ENCODE peak calls at places on chromosomes 4 and X, in five cellular contexts. One of them, this sample, is unnamed.

GRCh38 chr4:116880625-116881024 is 204.8 kb downstream of the TRAM1L1 start:
- DNase-seq in neuronal stem cell: no peak
- DNase-seq in trophoblast cell: no peak
- DNase-seq in IMR-90: no peak
- DNase-seq in H9: no peak
- DNase-seq in this sample: no peak

GRCh38 chr4:169398294-169398693 is 127.5 kb upstream of the SH3RF1 start:
- DNase-seq in neuronal stem cell: no peak
- DNase-seq in trophoblast cell: no peak
- DNase-seq in IMR-90: peak; percentile 76
- DNase-seq in H9: no peak
- DNase-seq in this sample: peak; percentile 87

GRCh38 chr4:123043013-123043412 is 120.6 kb upstream of the NUDT6 start:
- DNase-seq in neuronal stem cell: no peak
- DNase-seq in trophoblast cell: no peak
- DNase-seq in IMR-90: no peak
- DNase-seq in H9: no peak
- DNase-seq in this sample: peak; percentile 18

GRCh38 chr4:187603093-187603395 is 392.5 kb upstream of the ZFP42 start:
- DNase-seq in neuronal stem cell: no peak
- DNase-seq in trophoblast cell: no peak
- DNase-seq in IMR-90: peak; percentile 83
- DNase-seq in H9: no peak
- DNase-seq in this sample: peak; percentile 89

GRCh38 chr4:112423591-112423990 is 92.4 kb downstream of the NEUROG2 start:
- DNase-seq in neuronal stem cell: no peak
- DNase-seq in trophoblast cell: no peak
- DNase-seq in IMR-90: peak; percentile 36
- DNase-seq in H9: no peak
- DNase-seq in this sample: no peak

GRCh38 chrX:53440631-53441517 is 6.7 kb upstream of the HSD17B10 start:
- DNase-seq in neuronal stem cell: no peak
- DNase-seq in trophoblast cell: no peak
- DNase-seq in IMR-90: peak; percentile 34
- DNase-seq in H9: peak; percentile 36
- DNase-seq in this sample: peak; percentile 69

GRCh38 chr4:170134821-170135220 is 45.1 kb upstream of the AADAT start:
- DNase-seq in neuronal stem cell: no peak
- DNase-seq in trophoblast cell: no peak
- DNase-seq in IMR-90: no peak
- DNase-seq in H9: no peak
- DNase-seq in this sample: no peak

GRCh38 chr4:119517361-119518229 is 111.0 kb downstream of the PDE5A start:
- DNase-seq in neuronal stem cell: no peak
- DNase-seq in trophoblast cell: peak; percentile 71
- DNase-seq in IMR-90: peak; percentile 91
- DNase-seq in H9: no peak
- DNase-seq in this sample: peak; percentile 77

GRCh38 chrX:130028196-130028595 is 45.8 kb downstream of the BCORL1 start:
- DNase-seq in neuronal stem cell: no peak
- DNase-seq in trophoblast cell: peak; percentile 16
- DNase-seq in IMR-90: peak; percentile 39
- DNase-seq in H9: no peak
- DNase-seq in this sample: peak; percentile 29

GRCh38 chrX:64202808-64203320 is 2.6 kb downstream of the AMER1 start:
- DNase-seq in neuronal stem cell: no peak
- DNase-seq in trophoblast cell: no peak
- DNase-seq in IMR-90: peak; percentile 16
- DNase-seq in H9: no peak
- DNase-seq in this sample: no peak

GRCh38 chrX:104113237-104113965 is 1.1 kb downstream of the ZCCHC18 start:
- DNase-seq in neuronal stem cell: peak; percentile 37
- DNase-seq in trophoblast cell: no peak
- DNase-seq in IMR-90: peak; percentile 53
- DNase-seq in H9: peak; percentile 75
- DNase-seq in this sample: peak; percentile 66

GRCh38 chr4:102543030-102543505 is 41.9 kb downstream of the NFKB1 start:
- DNase-seq in neuronal stem cell: no peak
- DNase-seq in trophoblast cell: no peak
- DNase-seq in IMR-90: no peak
- DNase-seq in H9: no peak
- DNase-seq in this sample: no peak

GRCh38 chr4:115515379-115516171 is 402.2 kb upstream of the NDST4 start:
- DNase-seq in neuronal stem cell: no peak
- DNase-seq in trophoblast cell: no peak
- DNase-seq in IMR-90: no peak
- DNase-seq in H9: no peak
- DNase-seq in this sample: peak; percentile 31

GRCh38 chr4:70544279-70544870 is 26.0 kb downstream of the AMTN start:
- DNase-seq in neuronal stem cell: peak; percentile 14
- DNase-seq in trophoblast cell: no peak
- DNase-seq in IMR-90: peak; percentile 10
- DNase-seq in H9: no peak
- DNase-seq in this sample: peak; percentile 8

GRCh38 chr4:99087887-99088484 is 602 bp downstream of the ADH5 start:
- DNase-seq in neuronal stem cell: no peak
- DNase-seq in trophoblast cell: peak; percentile 51
- DNase-seq in IMR-90: peak; percentile 79
- DNase-seq in H9: peak; percentile 41
- DNase-seq in this sample: peak; percentile 85

GRCh38 chr4:105896984-105897760 is 1.9 kb downstream of the NPNT start:
- DNase-seq in neuronal stem cell: no peak
- DNase-seq in trophoblast cell: no peak
- DNase-seq in IMR-90: no peak
- DNase-seq in H9: no peak
- DNase-seq in this sample: no peak

GRCh38 chrX:151174581-151175282 is 1.7 kb upstream of the GPR50 start:
- DNase-seq in neuronal stem cell: no peak
- DNase-seq in trophoblast cell: no peak
- DNase-seq in IMR-90: no peak
- DNase-seq in H9: peak; percentile 74
- DNase-seq in this sample: no peak

GRCh38 chr4:74537459-74537858 is 92.5 kb downstream of the AREG start:
- DNase-seq in neuronal stem cell: no peak
- DNase-seq in trophoblast cell: no peak
- DNase-seq in IMR-90: no peak
- DNase-seq in H9: no peak
- DNase-seq in this sample: no peak

GRCh38 chr4:8699063-8699385 is 106.5 kb downstream of the CPZ start:
- DNase-seq in neuronal stem cell: no peak
- DNase-seq in trophoblast cell: no peak
- DNase-seq in IMR-90: no peak
- DNase-seq in H9: peak; percentile 12
- DNase-seq in this sample: no peak

GRCh38 chr4:92520563-92520962 is 216.8 kb downstream of the GRID2 start:
- DNase-seq in neuronal stem cell: peak; percentile 31
- DNase-seq in trophoblast cell: no peak
- DNase-seq in IMR-90: no peak
- DNase-seq in H9: peak; percentile 89
- DNase-seq in this sample: no peak

GRCh38 chrX:46796574-46797191 is 37.8 kb upstream of the SLC9A7 start:
- DNase-seq in neuronal stem cell: peak; percentile 32
- DNase-seq in trophoblast cell: peak; percentile 54
- DNase-seq in IMR-90: peak; percentile 64
- DNase-seq in H9: peak; percentile 74
- DNase-seq in this sample: peak; percentile 61

GRCh38 chr4:188826393-188826792 is 687.2 kb downstream of the TRIML1 start:
- DNase-seq in neuronal stem cell: no peak
- DNase-seq in trophoblast cell: no peak
- DNase-seq in IMR-90: no peak
- DNase-seq in H9: no peak
- DNase-seq in this sample: no peak

GRCh38 chrX:29143356-29143755 is 556.1 kb downstream of the IL1RAPL1 start:
- DNase-seq in neuronal stem cell: no peak
- DNase-seq in trophoblast cell: no peak
- DNase-seq in IMR-90: peak; percentile 64
- DNase-seq in H9: no peak
- DNase-seq in this sample: peak; percentile 18

GRCh38 chr4:59091376-59092142 is 1981.4 kb upstream of the IGFBP7 start:
- DNase-seq in neuronal stem cell: no peak
- DNase-seq in trophoblast cell: no peak
- DNase-seq in IMR-90: no peak
- DNase-seq in H9: peak; percentile 48
- DNase-seq in this sample: no peak

GRCh38 chr4:186757696-186758330 is 34.2 kb upstream of the FAT1 start:
- DNase-seq in neuronal stem cell: no peak
- DNase-seq in trophoblast cell: peak; percentile 39
- DNase-seq in IMR-90: no peak
- DNase-seq in H9: no peak
- DNase-seq in this sample: no peak

GRCh38 chr4:169268951-169269781 is 1.6 kb downstream of the SH3RF1 start:
- DNase-seq in neuronal stem cell: no peak
- DNase-seq in trophoblast cell: peak; percentile 83
- DNase-seq in IMR-90: peak; percentile 87
- DNase-seq in H9: no peak
- DNase-seq in this sample: peak; percentile 81

GRCh38 chr4:21013501-21013900 is 313.2 kb downstream of the PACRGL start:
- DNase-seq in neuronal stem cell: no peak
- DNase-seq in trophoblast cell: peak; percentile 10
- DNase-seq in IMR-90: no peak
- DNase-seq in H9: no peak
- DNase-seq in this sample: no peak

GRCh38 chr4:136749988-136750387 is 782.3 kb downstream of the PCDH18 start:
- DNase-seq in neuronal stem cell: no peak
- DNase-seq in trophoblast cell: no peak
- DNase-seq in IMR-90: no peak
- DNase-seq in H9: no peak
- DNase-seq in this sample: no peak

GRCh38 chr4:136748777-136749176 is 783.5 kb downstream of the PCDH18 start:
- DNase-seq in neuronal stem cell: no peak
- DNase-seq in trophoblast cell: no peak
- DNase-seq in IMR-90: peak; percentile 47
- DNase-seq in H9: no peak
- DNase-seq in this sample: no peak

GRCh38 chr4:136748165-136748564 is 784.1 kb downstream of the PCDH18 start:
- DNase-seq in neuronal stem cell: no peak
- DNase-seq in trophoblast cell: no peak
- DNase-seq in IMR-90: no peak
- DNase-seq in H9: no peak
- DNase-seq in this sample: no peak

GRCh38 chr4:136751530-136751929 is 780.8 kb downstream of the PCDH18 start:
- DNase-seq in neuronal stem cell: no peak
- DNase-seq in trophoblast cell: no peak
- DNase-seq in IMR-90: peak; percentile 19
- DNase-seq in H9: no peak
- DNase-seq in this sample: no peak

GRCh38 chr4:136750898-136751297 is 781.4 kb downstream of the PCDH18 start:
- DNase-seq in neuronal stem cell: no peak
- DNase-seq in trophoblast cell: peak; percentile 80
- DNase-seq in IMR-90: peak; percentile 60
- DNase-seq in H9: no peak
- DNase-seq in this sample: no peak
- H3K14ac ChIP-seq in neuronal stem cell: no peak overlapping the region
- H3K14ac ChIP-seq in trophoblast cell: no peak overlapping the region
- H3K14ac ChIP-seq in IMR-90: no peak overlapping the region
- H3K14ac ChIP-seq in H9: no peak overlapping the region
- H3K14ac ChIP-seq in this sample: no peak overlapping the region

GRCh38 chrX:20266810-20267598 is at the start of gene RPS6KA3:
- DNase-seq in neuronal stem cell: peak; percentile 79
- DNase-seq in trophoblast cell: peak; percentile 65
- DNase-seq in IMR-90: peak; percentile 79
- DNase-seq in H9: peak; percentile 84
- DNase-seq in this sample: peak; percentile 86

GRCh38 chrX:20265221-20265725 is 1.4 kb downstream of the RPS6KA3 start:
- DNase-seq in neuronal stem cell: no peak
- DNase-seq in trophoblast cell: peak; percentile 48
- DNase-seq in IMR-90: peak; percentile 89
- DNase-seq in H9: peak; percentile 42
- DNase-seq in this sample: peak; percentile 80

GRCh38 chrX:20267599-20267923 is 852 bp upstream of the RPS6KA3 start:
- DNase-seq in neuronal stem cell: no peak
- DNase-seq in trophoblast cell: no peak
- DNase-seq in IMR-90: peak; percentile 8
- DNase-seq in H9: no peak
- DNase-seq in this sample: no peak

GRCh38 chrX:20267924-20268701 is 1.4 kb upstream of the RPS6KA3 start:
- DNase-seq in neuronal stem cell: no peak
- DNase-seq in trophoblast cell: peak; percentile 4
- DNase-seq in IMR-90: no peak
- DNase-seq in H9: peak; percentile 50
- DNase-seq in this sample: peak; percentile 59

GRCh38 chrX:20265726-20266681 is 705 bp downstream of the RPS6KA3 start:
- DNase-seq in neuronal stem cell: no peak
- DNase-seq in trophoblast cell: peak; percentile 9
- DNase-seq in IMR-90: peak; percentile 12
- DNase-seq in H9: peak; percentile 26
- DNase-seq in this sample: peak; percentile 22
- H3K4ac ChIP-seq in neuronal stem cell: no peak overlapping the region
- H3K4ac ChIP-seq in trophoblast cell: no peak overlapping the region
- H3K4ac ChIP-seq in IMR-90: peak overlapping the region; percentile 75
- H3K4ac ChIP-seq in H9: no peak overlapping the region
- H3K4ac ChIP-seq in this sample: peak overlapping the region; percentile 61

GRCh38 chrX:79263550-79263949 is 103.6 kb downstream of the ITM2A start:
- DNase-seq in neuronal stem cell: no peak
- DNase-seq in trophoblast cell: no peak
- DNase-seq in IMR-90: no peak
- DNase-seq in H9: no peak
- DNase-seq in this sample: no peak

DNA sequence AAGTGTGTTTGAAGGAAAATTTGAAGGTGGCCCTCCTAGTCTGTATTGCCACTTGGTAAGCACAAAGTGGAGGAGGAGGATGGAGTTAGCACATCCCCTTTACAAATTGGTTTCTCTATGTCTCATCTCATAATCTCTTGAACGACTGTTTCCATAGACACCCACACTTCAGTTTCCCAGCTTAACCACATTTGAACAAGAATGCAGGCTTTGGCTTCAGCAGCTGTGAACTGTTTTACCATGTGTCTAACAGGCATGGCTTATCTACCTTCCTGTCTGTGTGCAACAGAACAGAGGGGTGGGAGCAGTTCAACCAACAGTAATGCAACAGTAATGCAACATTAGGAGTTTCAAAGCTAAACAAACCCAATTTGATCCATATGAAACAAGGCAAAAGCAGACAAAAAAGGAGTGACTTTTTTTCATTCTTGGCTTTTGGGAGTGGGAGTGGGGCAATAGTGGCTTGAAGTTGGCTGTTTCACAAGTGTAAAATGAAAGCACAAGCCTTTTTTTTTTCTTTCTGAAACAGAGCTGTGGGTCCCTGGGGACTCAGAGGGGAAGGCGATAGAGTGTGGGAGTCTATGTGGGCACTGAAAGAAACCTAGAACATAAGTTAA is 108.0 kb downstream of the ITM2A start:
- DNase-seq in neuronal stem cell: no peak
- DNase-seq in trophoblast cell: no peak
- DNase-seq in IMR-90: no peak
- DNase-seq in H9: no peak
- DNase-seq in this sample: no peak
- H3K4me1 ChIP-seq in neuronal stem cell: no peaks in the 10 kb centered on the region
- H3K4me1 ChIP-seq in trophoblast cell: no peaks in the 10 kb centered on the region
- H3K4me1 ChIP-seq in IMR-90: no peaks in the 10 kb centered on the region
- H3K4me1 ChIP-seq in H9: no peaks in the 10 kb centered on the region
- H3K4me1 ChIP-seq in this sample: no peaks in the 10 kb centered on the region

DNA sequence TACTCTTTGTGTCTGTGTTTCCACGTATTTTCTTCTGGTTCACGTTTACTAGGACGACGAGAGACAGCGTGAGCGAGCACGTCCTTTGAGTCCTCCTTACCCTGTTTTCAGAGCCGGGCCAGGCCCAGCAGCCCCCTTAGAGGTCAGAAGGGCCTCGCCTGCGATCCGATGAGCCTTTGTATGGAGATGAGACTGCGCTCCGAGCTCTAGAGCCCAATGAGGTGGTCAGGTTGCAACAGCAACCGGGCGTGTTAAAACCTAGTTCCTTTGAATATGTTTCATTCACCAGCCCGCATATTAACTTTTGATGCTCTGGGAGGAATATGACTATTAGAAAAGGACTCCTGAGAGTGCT is 55.6 kb upstream of the TADA2B start:
- DNase-seq in neuronal stem cell: no peak
- DNase-seq in trophoblast cell: peak; percentile 81
- DNase-seq in IMR-90: peak; percentile 37
- DNase-seq in H9: no peak
- DNase-seq in this sample: peak; percentile 43
- H3K14ac ChIP-seq in neuronal stem cell: peak overlapping the region; percentile 92
- H3K14ac ChIP-seq in trophoblast cell: peak overlapping the region; percentile 66
- H3K14ac ChIP-seq in IMR-90: peak overlapping the region; percentile 92
- H3K14ac ChIP-seq in H9: peak overlapping the region; percentile 95
- H3K14ac ChIP-seq in this sample: peak overlapping the region; percentile 98